ENCODE peak calls at places on chromosome 5, in six cellular contexts. R is breast epithelium; O is foreskin keratinocyte; M is WTC11; S is CD4-positive, alpha-beta T cell; U is HFFc6. H is an unnamed sample.

GRCh38 chr5:81283976-81284375 is 17.4 kb upstream of the ZCCHC9 start:
- DNase-seq in R (no peak), O (no peak), M (no peak), S (no peak), U (no peak), H (no peak)

GRCh38 chr5:59317023-59317771 is 576.3 kb downstream of the PDE4D start:
- DNase-seq in R (no peak), O (peak), M (no peak), S (no peak), U (peak), H (peak)

GRCh38 chr5:138874771-138875628 is at the start of gene LRRTM2:
- DNase-seq in R (no peak), O (no peak), M (no peak), S (no peak), U (peak), H (peak)

GRCh38 chr5:151719228-151719861 is 32.6 kb upstream of the SPARC start:
- DNase-seq in R (no peak), O (no peak), M (peak), S (no peak), U (peak), H (peak)

GRCh38 chr5:169089343-169089742 is 211.6 kb downstream of the SLIT3 start:
- DNase-seq in R (no peak), O (peak), M (no peak), S (no peak), U (no peak), H (no peak)

GRCh38 chr5:10502578-10502977 is 60.9 kb downstream of the ROPN1L start:
- DNase-seq in R (no peak), O (no peak), M (no peak), S (no peak), U (no peak), H (no peak)

GRCh38 chr5:65391591-65391990 is 90.1 kb downstream of the ADAMTS6 start:
- DNase-seq in R (no peak), O (peak), M (no peak), S (no peak), U (no peak), H (no peak)

GRCh38 chr5:18010053-18010452 is 375.8 kb downstream of the TAF11L14 start:
- DNase-seq in R (no peak), O (no peak), M (peak), S (no peak), U (no peak), H (no peak)

GRCh38 chr5:115349001-115349817 is 52.8 kb upstream of the CCDC112 start:
- DNase-seq in R (peak), O (peak), M (no peak), S (no peak), U (peak), H (no peak)

GRCh38 chr5:159286420-159287035 is 23.4 kb downstream of the UBLCP1 start:
- DNase-seq in R (no peak), O (peak), M (no peak), S (no peak), U (peak), H (no peak)

DNA sequence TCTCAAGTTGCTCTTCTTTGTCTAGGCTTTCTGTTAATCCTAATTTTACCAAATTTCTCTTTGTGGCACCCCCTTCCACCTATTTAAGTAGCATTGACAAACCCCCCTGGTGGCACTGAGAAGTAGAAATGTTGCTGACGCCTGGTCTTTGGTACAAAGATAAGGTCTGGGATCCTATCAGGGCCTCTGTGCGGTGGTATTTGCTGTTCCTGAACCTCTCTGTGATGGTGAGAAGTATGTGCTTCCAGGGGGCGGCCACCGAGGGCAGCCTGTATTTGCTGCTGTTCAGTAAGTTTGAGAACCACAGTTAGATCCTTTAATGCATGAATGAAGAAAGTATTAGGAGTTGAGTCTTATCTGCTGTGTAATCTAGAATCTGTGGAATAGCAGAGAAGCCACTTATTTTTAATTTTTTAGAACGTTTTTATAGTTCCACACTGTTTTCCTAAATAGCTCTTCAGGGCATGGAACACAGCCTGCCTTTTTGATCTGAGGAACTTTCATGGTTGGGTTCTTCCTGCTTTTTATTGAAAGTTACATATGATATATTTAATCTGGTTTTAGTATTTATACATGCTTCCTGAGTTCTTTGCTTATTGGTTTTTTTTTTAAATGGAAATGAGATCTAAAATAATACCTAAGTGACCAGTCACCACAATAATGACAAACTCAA is 124.2 kb downstream of the TRIO start:
- DNase-seq in R (no peak), O (no peak), M (no peak), S (no peak), U (peak), H (no peak)
- TF ChIP-seq CTCF in R (no peak), O (no peak), M (no peak), S (no peak), U (peak), H (no peak)

GRCh38 chr5:88724201-88724600 is 158.8 kb downstream of the MEF2C start:
- DNase-seq in R (no peak), O (peak), M (no peak), S (no peak), U (peak), H (no peak)
- TF ChIP-seq CTCF in R (no peak), O (peak), M (no peak), S (no peak), U (peak), H (peak)

DNA sequence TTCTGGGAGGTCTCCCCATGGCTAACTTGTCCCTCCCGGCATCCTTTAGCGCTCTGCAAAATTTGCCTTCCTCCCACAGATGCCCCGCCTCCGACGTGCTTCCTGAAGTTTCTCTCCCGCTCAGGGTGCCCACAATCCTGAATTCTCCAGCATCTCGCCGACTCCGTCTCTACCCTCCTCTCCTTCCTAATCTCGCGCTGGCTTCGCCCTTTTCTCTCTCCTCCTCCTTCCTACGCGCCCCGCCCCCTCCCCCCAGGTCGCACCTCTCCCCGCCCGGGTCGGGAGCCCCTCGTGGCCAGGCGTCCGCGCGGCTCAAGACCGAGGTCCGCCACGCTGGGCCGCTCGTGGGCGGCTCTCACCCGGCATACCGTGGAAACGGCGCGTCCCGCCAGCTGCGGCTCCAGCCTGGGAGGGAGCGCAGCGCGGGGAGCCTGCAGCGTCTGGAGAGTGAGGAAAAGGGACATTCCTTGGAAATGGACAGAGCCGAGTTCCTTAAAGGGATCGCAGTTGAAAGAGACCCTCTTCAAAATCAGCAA is 4.8 kb upstream of the IRX2 start:
- DNase-seq in R (peak), O (no peak), M (peak), S (no peak), U (peak), H (peak)
- TF ChIP-seq CTCF in R (no peak), O (no peak), M (no peak), S (no peak), U (peak), H (no peak)

GRCh38 chr5:6819521-6819920 is 106.3 kb downstream of the TENT4A start:
- DNase-seq in R (no peak), O (no peak), M (peak), S (no peak), U (no peak), H (no peak)

GRCh38 chr5:6822068-6822467 is 108.8 kb downstream of the TENT4A start:
- DNase-seq in R (no peak), O (no peak), M (no peak), S (no peak), U (no peak), H (no peak)

GRCh38 chr5:6818594-6819512 is 105.6 kb downstream of the TENT4A start:
- DNase-seq in R (no peak), O (no peak), M (no peak), S (no peak), U (no peak), H (no peak)

GRCh38 chr5:6822556-6823343 is 109.5 kb downstream of the TENT4A start:
- DNase-seq in R (no peak), O (no peak), M (no peak), S (no peak), U (no peak), H (no peak)

DNA sequence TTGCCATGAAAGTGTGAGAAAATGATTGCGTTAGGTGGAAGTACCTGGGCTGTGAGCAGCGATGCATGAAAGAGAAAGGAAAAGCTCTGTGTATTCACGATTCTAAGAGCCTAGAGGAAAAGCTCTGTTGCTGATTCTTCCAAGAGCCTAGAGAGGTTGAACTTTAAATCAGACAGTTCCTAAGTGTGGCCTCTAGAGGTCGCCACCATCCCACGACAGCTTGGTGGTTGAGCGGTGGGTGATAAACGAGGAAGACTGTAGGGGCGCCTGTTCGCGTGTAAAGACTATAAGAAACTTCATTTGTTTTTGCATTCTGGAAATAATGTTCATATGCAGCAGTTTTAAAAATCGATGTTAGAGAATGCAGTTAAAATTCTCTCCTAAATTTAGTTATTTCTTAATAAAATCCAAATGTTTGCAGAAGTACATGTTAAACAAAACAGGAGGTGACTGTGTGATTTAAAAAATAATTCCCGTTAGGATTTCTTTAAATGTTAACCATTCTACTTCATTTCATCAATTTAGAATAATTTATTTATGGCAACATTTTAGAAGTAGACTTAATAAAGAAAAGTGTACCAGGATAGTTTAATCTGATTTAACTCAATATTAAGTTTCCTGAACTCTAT is 107.7 kb downstream of the TENT4A start:
- DNase-seq in R (no peak), O (no peak), M (peak), S (peak), U (no peak), H (peak)
- TF ChIP-seq CTCF in R (peak), O (peak), M (peak), S (peak), U (peak), H (peak)

DNA sequence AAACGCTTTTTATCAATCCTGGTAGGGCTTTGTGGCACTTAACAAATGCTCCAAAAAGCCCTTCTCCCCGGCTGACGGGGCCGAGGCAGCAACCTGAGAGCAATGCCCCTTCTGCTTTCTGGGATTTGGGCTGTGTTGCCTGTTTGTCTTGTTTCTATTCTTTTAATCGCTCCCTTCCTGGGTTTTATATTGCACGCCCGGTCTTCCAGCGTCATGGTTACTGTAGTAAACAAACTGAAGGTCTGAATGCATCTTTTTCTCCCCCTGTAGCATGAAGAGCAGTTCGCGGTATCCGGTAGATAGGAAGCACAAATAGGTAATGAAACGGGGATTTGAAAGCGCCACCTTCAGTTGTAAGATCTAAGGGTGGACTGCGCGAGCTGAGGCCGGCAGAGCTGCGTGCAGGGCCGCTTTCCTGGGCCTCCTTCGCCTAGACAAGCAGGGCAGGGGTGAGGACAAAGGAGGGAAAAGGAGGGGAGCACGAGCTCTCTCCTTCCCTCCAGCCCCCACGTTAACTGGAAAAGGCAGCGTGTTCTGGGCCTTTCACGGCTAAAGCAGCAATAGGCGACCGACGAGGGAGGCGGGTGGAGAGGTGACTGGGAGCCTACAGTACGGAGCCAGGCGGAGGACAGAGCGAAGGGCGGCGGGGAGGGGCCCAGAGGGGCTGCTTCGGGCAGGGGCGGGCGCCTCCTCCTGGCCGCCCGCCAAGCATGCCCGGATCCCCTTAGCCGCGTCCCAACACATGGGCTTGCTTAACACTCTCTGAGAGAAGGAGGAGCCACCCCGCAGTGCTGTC is 49.3 kb upstream of the ZNF366 start:
- DNase-seq in R (no peak), O (peak), M (peak), S (no peak), U (peak), H (peak)
- TF ChIP-seq CTCF in R (no peak), O (peak), M (peak), S (no peak), U (peak), H (peak)

GRCh38 chr5:162512935-162513575 is 445.5 kb downstream of the GABRG2 start:
- DNase-seq in R (no peak), O (no peak), M (no peak), S (no peak), U (no peak), H (no peak)
- TF ChIP-seq CTCF in R (no peak), O (no peak), M (no peak), S (no peak), U (no peak), H (no peak)

DNA sequence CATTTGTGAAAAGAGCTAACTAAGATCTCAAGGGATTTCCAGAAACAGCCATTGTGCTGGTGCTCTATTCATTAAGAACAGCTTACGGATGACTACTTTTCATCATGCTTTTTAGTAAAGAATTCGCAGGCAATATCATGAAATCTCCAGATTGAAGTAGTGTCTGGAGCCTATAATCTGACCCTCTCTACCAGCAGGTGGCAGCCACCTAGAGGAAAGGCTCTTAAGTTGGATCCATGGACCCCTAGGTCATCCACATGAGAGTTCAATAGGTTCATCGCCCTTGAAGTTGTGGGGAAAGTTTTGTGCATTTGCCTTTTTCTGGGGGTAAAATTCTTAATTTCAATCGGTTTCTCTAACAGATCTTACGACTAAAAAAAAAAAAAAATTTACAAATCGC is 82.3 kb downstream of the SLC1A3 start:
- DNase-seq in R (no peak), O (no peak), M (peak), S (no peak), U (no peak), H (no peak)
- TF ChIP-seq CTCF in R (no peak), O (peak), M (peak), S (no peak), U (peak), H (peak)

GRCh38 chr5:103035701-103036100 is 84.2 kb downstream of the GIN1 start:
- DNase-seq in R (no peak), O (no peak), M (no peak), S (no peak), U (no peak), H (no peak)

GRCh38 chr5:103033696-103034095 is 86.2 kb downstream of the GIN1 start:
- DNase-seq in R (no peak), O (no peak), M (no peak), S (no peak), U (no peak), H (no peak)

GRCh38 chr5:103034662-103035392 is 85.1 kb downstream of the GIN1 start:
- DNase-seq in R (no peak), O (no peak), M (no peak), S (no peak), U (no peak), H (no peak)

GRCh38 chr5:103027267-103027666 is 92.7 kb downstream of the GIN1 start:
- DNase-seq in R (no peak), O (no peak), M (no peak), S (no peak), U (no peak), H (no peak)

GRCh38 chr5:103031607-103032006 is 88.3 kb downstream of the GIN1 start:
- DNase-seq in R (no peak), O (no peak), M (no peak), S (no peak), U (no peak), H (no peak)
- TF ChIP-seq CTCF in R (no peak), O (peak), M (no peak), S (no peak), U (peak), H (peak)

DNA sequence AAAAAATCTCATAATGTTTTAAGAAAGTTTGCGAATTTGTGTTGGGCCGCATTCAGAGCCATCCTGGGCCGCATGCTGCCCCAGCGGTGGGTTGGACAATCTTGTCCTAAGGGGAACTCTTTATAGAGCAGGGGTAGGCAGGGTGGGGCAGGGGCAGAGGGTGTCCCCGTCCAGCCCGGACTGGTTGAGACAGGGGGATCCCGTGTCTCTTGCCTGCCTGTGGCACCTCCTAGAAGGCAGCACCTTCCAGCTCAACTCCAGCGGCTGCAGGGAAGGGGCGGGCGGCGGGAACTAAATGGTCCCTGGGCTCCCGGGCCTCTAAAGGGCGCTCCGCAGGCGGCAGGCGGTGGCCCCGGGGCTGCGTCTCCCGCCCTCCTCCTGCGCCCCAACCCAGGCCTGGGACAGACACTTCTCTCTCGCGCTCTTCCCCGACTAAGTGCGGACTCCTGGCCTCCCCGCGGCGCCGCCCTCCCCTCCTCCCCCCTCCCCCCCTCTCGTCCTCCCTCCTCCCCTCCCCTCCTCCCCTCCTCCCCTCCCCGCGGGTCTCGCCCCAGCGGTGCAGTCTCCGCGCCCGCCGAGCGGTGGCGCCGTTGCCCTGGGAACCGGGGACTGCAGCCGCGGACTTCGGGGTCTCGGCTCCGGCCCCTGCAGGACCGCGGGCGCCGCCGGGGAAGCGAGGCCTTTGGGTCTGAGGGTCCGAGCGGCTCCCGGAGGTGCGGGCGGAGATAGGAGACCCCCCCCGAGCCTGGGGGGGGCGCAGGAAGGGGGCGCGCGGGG is 132.6 kb downstream of the MRPL36 start:
- DNase-seq in R (peak), O (no peak), M (peak), S (peak), U (no peak), H (peak)
- TF ChIP-seq CTCF in R (peak), O (peak), M (peak), S (no peak), U (peak), H (peak)

GRCh38 chr5:37428044-37428443 is 48.9 kb downstream of the WDR70 start:
- DNase-seq in R (no peak), O (no peak), M (no peak), S (no peak), U (no peak), H (no peak)
- TF ChIP-seq CTCF in R (no peak), O (no peak), M (no peak), S (no peak), U (no peak), H (no peak)